ENCODE peak calls at places on chromosome 5, in four cellular contexts. One of them, this sample, is unnamed.
A peak's percentile ranks its signal among the peaks of the same experiment; 100 is the strongest.

GRCh38 chr5:168401880-168402279 is 84.4 kb upstream of the RARS1 start:
- DNase-seq in H54: no peak
- DNase-seq in stomach: peak; percentile 34
- DNase-seq in A549: no peak
- DNase-seq in this sample: no peak

GRCh38 chr5:61824396-61824795 is 481.6 kb upstream of the KIF2A start:
- DNase-seq in H54: no peak
- DNase-seq in stomach: no peak
- DNase-seq in A549: no peak
- DNase-seq in this sample: no peak

GRCh38 chr5:20974423-20974822 is 986.4 kb upstream of the CDH18 start:
- DNase-seq in stomach: no peak
- DNase-seq in H54: no peak
- DNase-seq in A549: no peak
- DNase-seq in this sample: no peak

GRCh38 chr5:174723979-174724483 is 351 bp upstream of the MSX2 start:
- DNase-seq in H54: no peak
- DNase-seq in A549: peak; percentile 50
- DNase-seq in stomach: no peak
- DNase-seq in this sample: no peak

GRCh38 chr5:170623576-170624181 is 119.9 kb downstream of the KCNIP1 start:
- DNase-seq in A549: peak; percentile 59
- DNase-seq in stomach: peak; percentile 35
- DNase-seq in H54: peak; percentile 45
- DNase-seq in this sample: no peak

GRCh38 chr5:87282254-87282653 is 14.6 kb downstream of the RASA1 start:
- DNase-seq in stomach: no peak
- DNase-seq in A549: no peak
- DNase-seq in H54: no peak
- DNase-seq in this sample: no peak

GRCh38 chr5:90529939-90530677 is 724 bp upstream of the LYSMD3 start:
- DNase-seq in A549: peak; percentile 78
- DNase-seq in stomach: peak; percentile 57
- DNase-seq in H54: peak; percentile 30
- DNase-seq in this sample: peak; percentile 63

GRCh38 chr5:23332650-23333251 is 174.7 kb upstream of the PRDM9 start:
- DNase-seq in A549: peak; percentile 5
- DNase-seq in H54: no peak
- DNase-seq in stomach: no peak
- DNase-seq in this sample: no peak

GRCh38 chr5:33890633-33891032 is 1.2 kb downstream of the ADAMTS12 start:
- DNase-seq in A549: peak; percentile 31
- DNase-seq in stomach: no peak
- DNase-seq in H54: peak; percentile 35
- DNase-seq in this sample: no peak

GRCh38 chr5:132832612-132833011 is 2.2 kb upstream of the SHROOM1 start:
- DNase-seq in H54: no peak
- DNase-seq in A549: no peak
- DNase-seq in stomach: no peak
- DNase-seq in this sample: no peak

GRCh38 chr5:132828846-132829494 is 1.5 kb downstream of the SHROOM1 start:
- DNase-seq in H54: no peak
- DNase-seq in stomach: peak; percentile 51
- DNase-seq in A549: no peak
- DNase-seq in this sample: no peak

GRCh38 chr5:132831095-132831860 is 831 bp upstream of the SHROOM1 start:
- DNase-seq in H54: no peak
- DNase-seq in A549: no peak
- DNase-seq in stomach: no peak
- DNase-seq in this sample: no peak

GRCh38 chr5:132829742-132830435 is 558 bp downstream of the SHROOM1 start:
- DNase-seq in A549: peak; percentile 95
- DNase-seq in stomach: peak; percentile 87
- DNase-seq in H54: peak; percentile 90
- DNase-seq in this sample: peak; percentile 58

DNA sequence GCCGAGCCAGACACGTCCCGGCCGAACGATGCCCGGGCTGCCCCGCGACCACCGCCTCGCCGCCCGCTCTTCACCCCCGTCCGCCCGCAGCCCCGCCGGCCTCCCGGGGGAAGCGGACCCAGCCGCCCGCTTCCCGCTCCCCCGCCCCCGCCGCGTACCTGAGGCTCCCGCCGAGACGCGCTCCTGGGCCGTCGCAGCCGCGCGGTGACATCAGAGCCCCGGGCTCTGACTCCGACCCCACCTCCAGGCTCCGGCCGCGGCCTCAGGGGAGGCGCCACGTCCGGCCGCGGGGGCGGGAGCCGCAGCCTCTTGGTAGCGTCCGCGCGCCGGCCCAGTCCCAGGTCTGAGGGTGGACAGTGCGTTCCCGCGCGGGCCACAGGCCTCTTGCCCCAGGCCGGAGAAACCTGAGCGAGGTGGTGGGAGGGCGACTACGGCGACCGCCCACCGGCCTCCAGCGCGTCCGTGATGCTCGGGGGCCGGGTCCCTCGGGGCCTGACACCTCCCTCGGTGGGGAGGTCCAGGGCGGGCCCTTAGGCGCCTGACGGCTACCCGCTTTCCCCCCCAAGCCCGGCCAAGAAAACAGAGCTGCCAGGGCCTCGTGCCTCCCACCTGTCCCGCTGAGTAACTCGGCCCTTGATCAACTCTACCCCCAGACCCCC is at the start of gene SHROOM1:
- DNase-seq in H54: peak; percentile 89
- DNase-seq in A549: peak; percentile 49
- DNase-seq in stomach: peak; percentile 80
- DNase-seq in this sample: peak; percentile 89
- TF ChIP-seq POLR2A in H54: peak; percentile 51
- TF ChIP-seq POLR2A in A549: peak; percentile 47
- TF ChIP-seq POLR2A in stomach: no peak
- TF ChIP-seq POLR2A in this sample: no peak

GRCh38 chr5:41835625-41836024 is 34.6 kb downstream of the OXCT1 start:
- DNase-seq in H54: peak; percentile 50
- DNase-seq in A549: no peak
- DNase-seq in stomach: no peak
- DNase-seq in this sample: peak; percentile 86

GRCh38 chr5:41832430-41832829 is 37.8 kb downstream of the OXCT1 start:
- DNase-seq in H54: no peak
- DNase-seq in stomach: no peak
- DNase-seq in A549: no peak
- DNase-seq in this sample: no peak

GRCh38 chr5:41831155-41831554 is 39.1 kb downstream of the OXCT1 start:
- DNase-seq in H54: no peak
- DNase-seq in stomach: no peak
- DNase-seq in A549: no peak
- DNase-seq in this sample: no peak

DNA sequence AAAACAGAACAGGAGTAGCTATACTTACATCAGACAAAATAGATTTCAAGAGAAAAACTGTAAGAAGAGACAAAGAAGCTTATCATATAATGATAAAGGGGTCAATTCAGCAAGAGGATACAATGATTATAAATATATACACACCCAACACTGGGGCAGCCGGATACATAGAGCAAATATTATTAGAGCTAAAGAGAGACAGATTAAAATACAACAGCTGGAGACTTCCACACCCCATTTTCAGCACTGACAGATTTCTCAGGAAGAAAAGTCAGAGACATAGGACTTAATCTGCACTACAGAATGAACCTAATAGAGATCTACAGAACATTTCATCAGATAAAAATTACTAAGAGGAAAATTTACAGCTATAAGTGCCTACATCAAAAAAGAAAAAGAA is 35.7 kb downstream of the OXCT1 start:
- DNase-seq in A549: no peak
- DNase-seq in stomach: no peak
- DNase-seq in H54: no peak
- DNase-seq in this sample: no peak
- TF ChIP-seq POLR2A in A549: no peak
- TF ChIP-seq POLR2A in stomach: no peak
- TF ChIP-seq POLR2A in H54: no peak
- TF ChIP-seq POLR2A in this sample: no peak

GRCh38 chr5:148524721-148525120 is 129.6 kb downstream of the HTR4 start:
- DNase-seq in stomach: no peak
- DNase-seq in A549: no peak
- DNase-seq in H54: no peak
- DNase-seq in this sample: no peak

GRCh38 chr5:148523139-148523538 is 131.2 kb downstream of the HTR4 start:
- DNase-seq in stomach: no peak
- DNase-seq in A549: no peak
- DNase-seq in H54: no peak
- DNase-seq in this sample: no peak
- TF ChIP-seq POLR2A in stomach: no peak
- TF ChIP-seq POLR2A in A549: no peak
- TF ChIP-seq POLR2A in H54: no peak
- TF ChIP-seq POLR2A in this sample: no peak

DNA sequence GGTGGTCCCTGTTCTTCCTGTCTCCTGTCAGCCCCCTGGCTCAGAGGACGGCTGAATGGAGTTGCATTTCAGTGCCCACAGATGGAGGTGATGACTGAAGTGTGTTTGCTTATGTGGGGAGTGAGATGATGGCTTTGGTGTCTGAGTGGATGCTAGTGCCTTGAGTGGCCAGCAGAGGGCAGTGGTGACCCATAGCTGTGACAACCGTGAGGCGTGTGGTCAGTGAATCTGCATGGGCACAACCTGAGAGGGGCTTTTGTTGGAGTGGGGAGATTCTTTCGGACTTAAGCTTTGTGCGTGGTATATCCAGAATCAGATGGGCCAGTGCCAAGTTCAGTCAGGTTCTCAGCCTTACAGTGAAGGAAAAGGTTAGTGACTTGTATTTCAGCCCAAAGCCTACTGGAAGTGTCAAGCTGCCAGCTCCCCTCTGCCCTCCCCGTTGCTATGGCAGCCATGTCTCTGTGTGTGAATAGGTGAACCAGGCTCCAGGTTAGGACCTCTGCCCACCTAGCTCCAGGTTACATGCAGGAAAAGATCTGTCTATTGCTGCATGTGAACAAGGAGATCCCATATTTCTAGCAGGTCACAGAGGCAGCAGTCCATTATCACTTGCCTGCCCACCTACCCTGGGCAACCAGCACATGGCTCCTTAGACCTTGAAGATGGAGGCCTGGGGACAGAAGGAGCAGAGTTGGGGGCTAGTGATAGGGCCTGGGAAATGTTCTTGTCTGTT is 14.7 kb upstream of the CXXC5 start:
- DNase-seq in H54: peak; percentile 51
- DNase-seq in stomach: peak; percentile 71
- DNase-seq in A549: peak; percentile 77
- DNase-seq in this sample: peak; percentile 92
- TF ChIP-seq POLR2A in H54: no peak
- TF ChIP-seq POLR2A in stomach: no peak
- TF ChIP-seq POLR2A in A549: no peak
- TF ChIP-seq POLR2A in this sample: no peak

DNA sequence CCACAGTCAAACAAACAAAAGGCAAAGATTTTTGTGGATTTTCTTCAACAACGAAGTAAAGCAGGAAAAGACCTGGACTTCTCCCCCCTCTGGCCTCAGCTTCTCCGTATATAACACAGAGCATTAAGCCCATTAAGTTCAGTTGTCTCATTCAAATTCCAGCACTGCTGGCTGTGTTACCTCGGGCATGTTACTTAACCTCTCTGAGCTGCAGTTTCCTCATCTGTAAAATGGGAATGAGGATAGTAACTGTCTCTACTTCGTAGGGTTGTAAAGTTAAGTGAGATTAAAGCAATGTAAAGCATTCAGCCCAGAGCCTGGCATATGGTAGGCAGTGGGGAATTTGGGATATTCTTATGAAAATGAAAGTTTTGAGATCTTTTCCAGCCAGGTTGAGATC is 92.7 kb upstream of the SMIM23 start:
- DNase-seq in H54: no peak
- DNase-seq in A549: no peak
- DNase-seq in stomach: no peak
- DNase-seq in this sample: no peak
- TF ChIP-seq POLR2A in H54: no peak
- TF ChIP-seq POLR2A in A549: no peak
- TF ChIP-seq POLR2A in stomach: no peak
- TF ChIP-seq POLR2A in this sample: no peak

GRCh38 chr5:1010181-1010510 is 1.5 kb downstream of the NKD2 start:
- DNase-seq in A549: peak; percentile 43
- DNase-seq in stomach: no peak
- DNase-seq in H54: no peak
- DNase-seq in this sample: peak; percentile 78

GRCh38 chr5:1009359-1010180 is 968 bp downstream of the NKD2 start:
- DNase-seq in stomach: no peak
- DNase-seq in A549: no peak
- DNase-seq in H54: no peak
- DNase-seq in this sample: peak; percentile 83

GRCh38 chr5:1007221-1007680 is 1.4 kb upstream of the NKD2 start:
- DNase-seq in A549: no peak
- DNase-seq in stomach: peak; percentile 5
- DNase-seq in H54: no peak
- DNase-seq in this sample: no peak

GRCh38 chr5:1007681-1008450 is 736 bp upstream of the NKD2 start:
- DNase-seq in stomach: peak; percentile 22
- DNase-seq in H54: no peak
- DNase-seq in A549: no peak
- DNase-seq in this sample: no peak

GRCh38 chr5:1008451-1009358 is at the start of gene NKD2:
- DNase-seq in A549: peak; percentile 75
- DNase-seq in stomach: peak; percentile 31
- DNase-seq in H54: no peak
- DNase-seq in this sample: peak; percentile 86
- TF ChIP-seq POLR2A in A549: peak; percentile 68
- TF ChIP-seq POLR2A in stomach: no peak
- TF ChIP-seq POLR2A in H54: no peak
- TF ChIP-seq POLR2A in this sample: no peak

GRCh38 chr5:115869256-115869655 is 27.5 kb downstream of the AP3S1 start:
- DNase-seq in stomach: no peak
- DNase-seq in H54: no peak
- DNase-seq in A549: no peak
- DNase-seq in this sample: no peak

GRCh38 chr5:115873392-115873791 is 31.7 kb downstream of the AP3S1 start:
- DNase-seq in H54: no peak
- DNase-seq in A549: no peak
- DNase-seq in stomach: no peak
- DNase-seq in this sample: no peak

GRCh38 chr5:115875447-115875846 is 33.7 kb downstream of the AP3S1 start:
- DNase-seq in H54: no peak
- DNase-seq in A549: no peak
- DNase-seq in stomach: no peak
- DNase-seq in this sample: no peak

DNA sequence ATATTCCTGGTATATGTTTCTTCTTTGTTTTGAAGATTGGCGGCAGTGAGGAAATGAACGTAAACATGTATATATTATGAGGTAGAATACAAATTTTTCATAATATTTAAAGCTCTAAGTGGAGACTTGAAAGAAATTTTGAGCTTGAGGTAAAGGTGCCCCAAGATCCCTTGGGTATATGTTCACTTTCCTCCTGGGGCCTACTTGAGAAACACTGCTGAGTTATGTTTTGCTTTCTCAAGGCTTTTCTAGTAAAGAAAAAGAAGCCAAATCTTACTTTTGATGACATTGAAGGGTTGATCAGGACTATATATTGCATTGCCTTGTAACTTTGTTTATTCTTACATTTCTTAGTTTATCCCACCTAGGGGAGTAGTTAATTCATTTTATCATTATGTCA is 30.7 kb downstream of the AP3S1 start:
- DNase-seq in A549: no peak
- DNase-seq in H54: no peak
- DNase-seq in stomach: no peak
- DNase-seq in this sample: no peak
- TF ChIP-seq POLR2A in A549: no peak
- TF ChIP-seq POLR2A in H54: no peak
- TF ChIP-seq POLR2A in stomach: no peak
- TF ChIP-seq POLR2A in this sample: no peak

This sample was measured in lower leg skin.